ENCODE peak calls at places on chromosomes 6 and 20, in five cellular contexts. Q is lower lobe of right lung; P is left ventricle myocardium superior; Z is activated CD4-positive, alpha-beta T cell treated with anti-CD3 and anti-CD28 coated beads for 1 hour; R is uterus. S is an unnamed sample.

GRCh38 chr20:25017257-25017803 is 24.8 kb upstream of the APMAP start:
- DNase-seq in Q (peak; percentile 89), P (no peak), Z (no peak), R (no peak), S (peak; percentile 43)

GRCh38 chr20:57190536-57191265 is 75.7 kb downstream of the BMP7 start:
- DNase-seq in Q (no peak), P (peak; percentile 13), Z (no peak), R (no peak), S (no peak)

GRCh38 chr6:42230320-42231034 is 12.8 kb upstream of the MRPS10 start:
- DNase-seq in Q (no peak), P (no peak), Z (no peak), R (no peak), S (no peak)

GRCh38 chr20:58209652-58210397 is 18.6 kb downstream of the ANKRD60 start:
- DNase-seq in Q (peak; percentile 91), P (peak; percentile 93), Z (peak; percentile 82), R (peak; percentile 77), S (peak; percentile 96)

GRCh38 chr6:56906752-56907151 is 48.2 kb upstream of the BEND6 start:
- DNase-seq in Q (no peak), P (no peak), Z (no peak), R (no peak), S (no peak)

GRCh38 chr20:52268184-52268583 is 76.6 kb upstream of the ZFP64 start:
- DNase-seq in Q (no peak), P (no peak), Z (no peak), R (no peak), S (no peak)

GRCh38 chr20:63745961-63746765 is 6.6 kb downstream of the SLC2A4RG start:
- DNase-seq in Q (no peak), P (no peak), Z (no peak), R (no peak), S (no peak)

GRCh38 chr6:134257516-134257915 is 60.4 kb downstream of the SGK1 start:
- DNase-seq in Q (no peak), P (no peak), Z (no peak), R (no peak), S (no peak)

GRCh38 chr6:170446841-170447560 is 106.1 kb downstream of the PSMB1 start:
- DNase-seq in Q (no peak), P (no peak), Z (no peak), R (no peak), S (peak; percentile 57)

GRCh38 chr6:139308936-139309603 is 17.3 kb upstream of the TXLNB start:
- DNase-seq in Q (no peak), P (no peak), Z (no peak), R (peak; percentile 31), S (no peak)

GRCh38 chr6:100657678-100658330 is 193.1 kb upstream of the SIM1 start:
- DNase-seq in Q (no peak), P (no peak), Z (no peak), R (no peak), S (no peak)

GRCh38 chr20:61271273-61272221 is 19.5 kb downstream of the CDH4 start:
- DNase-seq in Q (no peak), P (no peak), Z (no peak), R (no peak), S (no peak)

GRCh38 chr6:4281341-4282293 is 146.2 kb upstream of the ECI2 start:
- DNase-seq in Q (peak; percentile 72), P (peak; percentile 62), Z (no peak), R (peak; percentile 37), S (no peak)